ENCODE peak calls at places on chromosomes 4 and X, in five cellular contexts. B, G, Y, K and W are unnamed samples.

GRCh38 chrX:22968494-22968893 is 31.3 kb upstream of the DDX53 start:
- DNase-seq in K (no peak), Y (no peak), B (no peak), G (no peak), W (no peak)

GRCh38 chrX:108614616-108615015 is 121.7 kb downstream of the IRS4 start:
- DNase-seq in B (no peak), K (no peak), G (no peak), Y (no peak), W (no peak)

GRCh38 chr4:19689511-19689910 is 562.2 kb upstream of the SLIT2 start:
- DNase-seq in K (no peak), Y (no peak), G (no peak), B (peak), W (no peak)

GRCh38 chr4:105710678-105711077 is 2.1 kb downstream of the GSTCD start:
- DNase-seq in B (no peak), K (no peak), G (no peak), Y (no peak), W (no peak)

GRCh38 chr4:5186584-5187170 is 135.4 kb downstream of the STK32B start:
- DNase-seq in B (no peak), G (no peak), Y (no peak), K (no peak), W (no peak)

GRCh38 chr4:188767496-188767895 is 628.3 kb downstream of the TRIML1 start:
- DNase-seq in G (no peak), B (peak), K (no peak), Y (no peak), W (no peak)

GRCh38 chr4:112982677-112983076 is 66.8 kb upstream of the ANK2 start:
- DNase-seq in Y (no peak), G (no peak), K (no peak), B (peak), W (no peak)

GRCh38 chrX:3443186-3443585 is 96.7 kb upstream of the MXRA5 start:
- DNase-seq in G (no peak), K (no peak), Y (no peak), B (no peak), W (no peak)

GRCh38 chr4:162274354-162274753 is 110.6 kb upstream of the FSTL5 start:
- DNase-seq in B (no peak), K (no peak), G (no peak), Y (peak), W (peak)

GRCh38 chr4:1509366-1509765 is 103.1 kb upstream of the NKX1-1 start:
- DNase-seq in B (no peak), G (no peak), K (no peak), Y (no peak), W (no peak)

GRCh38 chr4:5959221-5959982 is 58.8 kb downstream of the C4orf50 start:
- DNase-seq in G (no peak), K (no peak), B (no peak), Y (no peak), W (no peak)

GRCh38 chr4:97153042-97153441 is 990.2 kb downstream of the STPG2 start:
- DNase-seq in K (no peak), Y (no peak), G (no peak), B (peak), W (peak)

GRCh38 chr4:95293014-95293413 is 255.8 kb downstream of the UNC5C start:
- DNase-seq in K (no peak), Y (peak), G (no peak), B (peak), W (no peak)

GRCh38 chr4:28313729-28314713 is 1453.4 kb downstream of the STIM2 start:
- DNase-seq in G (no peak), K (no peak), Y (no peak), B (no peak), W (no peak)

GRCh38 chr4:53322696-53323095 is 43.2 kb downstream of the SCFD2 start:
- DNase-seq in G (no peak), B (no peak), Y (no peak), K (no peak), W (no peak)

GRCh38 chr4:15130441-15130840 is 128.2 kb downstream of the CPEB2 start:
- DNase-seq in K (no peak), Y (no peak), B (no peak), G (no peak), W (no peak)

GRCh38 chr4:98113005-98113404 is 30.3 kb downstream of the STPG2 start:
- DNase-seq in K (no peak), Y (peak), G (no peak), B (peak), W (peak)

GRCh38 chrX:151505796-151506195 is 57.7 kb upstream of the PASD1 start:
- DNase-seq in B (no peak), G (no peak), K (no peak), Y (peak), W (peak)

GRCh38 chr4:141389649-141390048 is 169.0 kb downstream of the ZNF330 start:
- DNase-seq in Y (no peak), G (no peak), K (no peak), B (peak), W (no peak)

GRCh38 chrX:21940356-21940829 is at the start of gene SMS:
- DNase-seq in K (peak), Y (peak), B (peak), G (peak), W (peak)

GRCh38 chr4:44447563-44448504 is 775 bp downstream of the KCTD8 start:
- DNase-seq in Y (no peak), B (peak), G (no peak), K (no peak), W (no peak)

GRCh38 chr4:128858875-128859696 is 49.6 kb downstream of the JADE1 start:
- DNase-seq in K (no peak), G (no peak), Y (no peak), B (peak), W (no peak)

GRCh38 chr4:84235131-84235530 is 264.0 kb downstream of the NKX6-1 start:
- DNase-seq in K (no peak), B (no peak), G (no peak), Y (no peak), W (no peak)